ENCODE peak calls at places on chromosomes 1 and 21, in eight cellular contexts. C is A549, T is psoas muscle, D is HCT116, W is H54, E is dermis blood vessel endothelial cell, L is 8988T, V is GM03348. O is an unnamed sample.

GRCh38 chr1:76746195-76746594 is 121.1 kb upstream of the ST6GALNAC5 start:
- DNase-seq in C (no peak), T (no peak), D (no peak), W (no peak), E (no peak), L (no peak), V (no peak), O (no peak)

GRCh38 chr1:247111259-247111635 is 7.1 kb upstream of the ZNF669 start:
- DNase-seq in C (no peak), T (no peak), D (no peak), W (peak; percentile 38), E (peak; percentile 10), L (peak; percentile 58), V (peak; percentile 62), O (no peak)

GRCh38 chr21:33980276-33980916 is 64.8 kb upstream of the ATP5PO start:
- DNase-seq in C (no peak), T (no peak), D (no peak), W (no peak), E (no peak), L (no peak), V (no peak), O (no peak)

GRCh38 chr1:205826407-205826806 is 13.4 kb upstream of the SLC41A1 start:
- DNase-seq in C (no peak), T (no peak), D (no peak), W (no peak), E (no peak), L (no peak), V (no peak), O (no peak)

GRCh38 chr1:84145051-84145450 is 980 bp downstream of the PRKACB start:
- DNase-seq in C (no peak), T (no peak), D (no peak), W (no peak), E (peak; percentile 59), L (no peak), V (no peak), O (no peak)

GRCh38 chr1:175209493-175209921 is 16.9 kb upstream of the KIAA0040 start:
- DNase-seq in C (no peak), T (no peak), D (no peak), W (no peak), E (no peak), L (no peak), V (no peak), O (no peak)

GRCh38 chr1:84988588-84988987 is 8.3 kb downstream of the MCOLN2 start:
- DNase-seq in C (no peak), T (no peak), D (no peak), W (no peak), E (no peak), L (no peak), V (no peak), O (no peak)

GRCh38 chr1:147225193-147225730 is at the start of gene FMO5:
- DNase-seq in C (peak; percentile 73), T (peak; percentile 83), D (no peak), W (peak; percentile 31), E (peak; percentile 56), L (peak; percentile 51), V (peak; percentile 80), O (no peak)

GRCh38 chr21:28336299-28336698 is 656.4 kb downstream of the LTN1 start:
- DNase-seq in C (peak; percentile 11), T (no peak), D (no peak), W (peak; percentile 3), E (peak; percentile 78), L (no peak), V (peak; percentile 49), O (peak; percentile 29)

GRCh38 chr1:167517535-167518330 is 596 bp downstream of the CD247 start:
- DNase-seq in C (no peak), T (no peak), D (no peak), W (peak; percentile 71), E (no peak), L (no peak), V (no peak), O (no peak)

GRCh38 chr21:43727571-43728466 is 8.9 kb downstream of the PDXK start:
- DNase-seq in C (peak; percentile 65), T (peak; percentile 81), D (no peak), W (peak; percentile 78), E (peak; percentile 35), L (no peak), V (no peak), O (no peak)

GRCh38 chr1:200896571-200897187 is 2.0 kb downstream of the INAVA start:
- DNase-seq in C (peak; percentile 98), T (no peak), D (peak; percentile 54), W (peak; percentile 54), E (no peak), L (no peak), V (no peak), O (no peak)

GRCh38 chr1:55334140-55334539 is 119.0 kb upstream of the USP24 start:
- DNase-seq in C (no peak), T (no peak), D (no peak), W (no peak), E (peak; percentile 57), L (no peak), V (no peak), O (no peak)

GRCh38 chr1:39645411-39646043 is 6.1 kb upstream of the HEYL start:
- DNase-seq in C (no peak), T (no peak), D (no peak), W (no peak), E (no peak), L (no peak), V (no peak), O (no peak)

GRCh38 chr1:40796939-40797667 is 13.5 kb downstream of the KCNQ4 start:
- DNase-seq in C (no peak), T (peak; percentile 95), D (no peak), W (peak; percentile 92), E (peak; percentile 38), L (no peak), V (peak; percentile 33), O (peak; percentile 15)

GRCh38 chr1:229048896-229049295 is 222.0 kb upstream of the RAB4A start:
- DNase-seq in C (no peak), T (no peak), D (no peak), W (no peak), E (no peak), L (no peak), V (no peak), O (no peak)

GRCh38 chr1:7768583-7768982 is 2.5 kb upstream of the VAMP3 start:
- DNase-seq in C (no peak), T (no peak), D (no peak), W (no peak), E (no peak), L (no peak), V (no peak), O (no peak)

GRCh38 chr1:34549199-34549598 is 205.6 kb upstream of the GJB5 start:
- DNase-seq in C (peak; percentile 11), T (no peak), D (peak; percentile 10), W (peak; percentile 14), E (no peak), L (no peak), V (no peak), O (no peak)

GRCh38 chr1:9249534-9250335 is 15.2 kb downstream of the H6PD start:
- DNase-seq in C (peak; percentile 45), T (peak; percentile 72), D (no peak), W (peak; percentile 44), E (peak; percentile 75), L (peak; percentile 75), V (peak; percentile 71), O (no peak)

GRCh38 chr21:35217504-35218060 is 168.5 kb upstream of the RUNX1 start:
- DNase-seq in C (peak; percentile 48), T (no peak), D (peak; percentile 98), W (peak; percentile 52), E (no peak), L (no peak), V (peak; percentile 70), O (peak; percentile 65)

GRCh38 chr1:84573481-84573966 is 716 bp downstream of the CTBS start:
- DNase-seq in C (no peak), T (no peak), D (no peak), W (no peak), E (peak; percentile 48), L (no peak), V (no peak), O (no peak)

GRCh38 chr1:224059897-224060462 is 53.9 kb upstream of the FBXO28 start:
- DNase-seq in C (no peak), T (no peak), D (no peak), W (no peak), E (peak; percentile 70), L (no peak), V (no peak), O (no peak)

GRCh38 chr1:175633801-175634200 is 109.6 kb downstream of the TNR start:
- DNase-seq in C (no peak), T (no peak), D (no peak), W (no peak), E (no peak), L (no peak), V (no peak), O (no peak)

GRCh38 chr1:8969937-8970336 is 24.3 kb downstream of the CA6 start:
- DNase-seq in C (no peak), T (no peak), D (no peak), W (no peak), E (no peak), L (no peak), V (no peak), O (no peak)

GRCh38 chr1:16249838-16250241 is 12.9 kb upstream of the CPLANE2 start:
- DNase-seq in C (no peak), T (peak; percentile 72), D (no peak), W (no peak), E (peak; percentile 70), L (no peak), V (peak; percentile 85), O (no peak)

GRCh38 chr1:84298336-84298687 is 3.2 kb upstream of the SAMD13 start:
- DNase-seq in C (peak; percentile 34), T (peak; percentile 83), D (no peak), W (peak; percentile 58), E (peak; percentile 67), L (peak; percentile 42), V (peak; percentile 87), O (peak; percentile 46)

GRCh38 chr1:230196077-230196476 is 129.0 kb downstream of the GALNT2 start:
- DNase-seq in C (no peak), T (no peak), D (no peak), W (no peak), E (no peak), L (no peak), V (no peak), O (no peak)

GRCh38 chr1:4380564-4381168 is 273.7 kb upstream of the AJAP1 start:
- DNase-seq in C (peak; percentile 86), T (no peak), D (no peak), W (no peak), E (no peak), L (no peak), V (no peak), O (peak; percentile 9)

GRCh38 chr1:204408074-204408507 is 3.5 kb downstream of the PPP1R15B start:
- DNase-seq in C (peak; percentile 46), T (peak; percentile 85), D (no peak), W (no peak), E (peak; percentile 79), L (no peak), V (peak; percentile 47), O (no peak)

GRCh38 chr1:40622936-40623629 is 42.4 kb downstream of the RIMS3 start:
- DNase-seq in C (no peak), T (no peak), D (no peak), W (no peak), E (no peak), L (no peak), V (no peak), O (no peak)

GRCh38 chr1:119290297-119290696 is 78.3 kb upstream of the HAO2 start:
- DNase-seq in C (no peak), T (no peak), D (no peak), W (no peak), E (no peak), L (no peak), V (no peak), O (no peak)

GRCh38 chr21:41235214-41235613 is 67.3 kb downstream of the BACE2 start:
- DNase-seq in C (no peak), T (no peak), D (no peak), W (no peak), E (peak; percentile 46), L (no peak), V (no peak), O (no peak)

GRCh38 chr1:6591222-6591621 is 11.4 kb downstream of the ZBTB48 start:
- DNase-seq in C (no peak), T (peak; percentile 80), D (no peak), W (no peak), E (no peak), L (no peak), V (no peak), O (no peak)

GRCh38 chr1:186566140-186566850 is 105.4 kb upstream of the PDC start:
- DNase-seq in C (peak; percentile 33), T (no peak), D (no peak), W (no peak), E (peak; percentile 33), L (no peak), V (no peak), O (no peak)